ENCODE peak calls at places on chromosomes 4 and X, in nine cellular contexts. C is fibroblast of lung; R is CD4-positive, alpha-beta T cell; V is heart left ventricle; M is uterus; H is left ventricle myocardium inferior; W is heart right ventricle; B is left lung; G is kidney. U is an unnamed sample.

GRCh38 chr4:142615324-142615665 is 230.8 kb downstream of the INPP4B start:
- DNase-seq in C (peak), R (no peak), V (no peak), M (no peak), H (no peak), W (no peak), B (no peak), G (no peak), U (no peak)

GRCh38 chr4:68570122-68570507 is 6.0 kb downstream of the UGT2B17 start:
- DNase-seq in C (no peak), R (no peak), V (no peak), M (no peak), H (no peak), W (no peak), B (no peak), G (no peak), U (no peak)

GRCh38 chr4:120723986-120724385 is 198.5 kb downstream of the PRDM5 start:
- DNase-seq in C (peak), R (no peak), V (no peak), M (no peak), H (no peak), W (no peak), B (no peak), G (no peak), U (no peak)

GRCh38 chrX:133776072-133776471 is 209.3 kb downstream of the GPC3 start:
- DNase-seq in C (peak), R (peak), V (no peak), M (no peak), H (peak), W (no peak), B (no peak), G (no peak), U (no peak)

GRCh38 chr4:133711817-133712216 is 489.8 kb downstream of the PABPC4L start:
- DNase-seq in C (no peak), R (no peak), V (no peak), M (no peak), H (no peak), W (no peak), B (no peak), G (no peak), U (no peak)

GRCh38 chr4:146073517-146073916 is 102.0 kb upstream of the LSM6 start:
- DNase-seq in C (no peak), R (no peak), V (no peak), M (no peak), H (no peak), W (no peak), B (no peak), G (no peak), U (no peak)

GRCh38 chr4:20326977-20327376 is 75.3 kb downstream of the SLIT2 start:
- DNase-seq in C (peak), R (no peak), V (no peak), M (no peak), H (no peak), W (no peak), B (no peak), G (no peak), U (no peak)

GRCh38 chrX:123993326-123993725 is 31.8 kb downstream of the STAG2 start:
- DNase-seq in C (peak), R (no peak), V (no peak), M (no peak), H (no peak), W (no peak), B (no peak), G (no peak), U (no peak)

GRCh38 chr4:158760866-158761265 is 8.0 kb upstream of the FNIP2 start:
- DNase-seq in C (no peak), R (no peak), V (no peak), M (no peak), H (no peak), W (no peak), B (no peak), G (no peak), U (no peak)

GRCh38 chr4:8365951-8366350 is 74.6 kb downstream of the ACOX3 start:
- DNase-seq in C (no peak), R (no peak), V (no peak), M (no peak), H (no peak), W (no peak), B (no peak), G (peak), U (no peak)

GRCh38 chr4:25884040-25884788 is 21.4 kb upstream of the SEL1L3 start:
- DNase-seq in C (peak), R (no peak), V (no peak), M (no peak), H (no peak), W (no peak), B (no peak), G (no peak), U (no peak)

GRCh38 chrX:38172596-38172995 is 48.1 kb downstream of the SRPX start:
- DNase-seq in C (no peak), R (no peak), V (no peak), M (no peak), H (no peak), W (no peak), B (no peak), G (no peak), U (no peak)

GRCh38 chrX:11341274-11342256 is 48.4 kb downstream of the AMELX start:
- DNase-seq in C (peak), R (no peak), V (peak), M (peak), H (peak), W (peak), B (peak), G (peak), U (no peak)

GRCh38 chr4:95619525-95620443 is 71.0 kb upstream of the UNC5C start:
- DNase-seq in C (no peak), R (no peak), V (no peak), M (no peak), H (no peak), W (no peak), B (no peak), G (no peak), U (no peak)

GRCh38 chr4:145587088-145587487 is 32.1 kb upstream of the MMAA start:
- DNase-seq in C (no peak), R (no peak), V (no peak), M (no peak), H (no peak), W (no peak), B (no peak), G (no peak), U (no peak)

GRCh38 chr4:90486346-90486745 is 359.2 kb downstream of the CCSER1 start:
- DNase-seq in C (no peak), R (no peak), V (no peak), M (no peak), H (no peak), W (no peak), B (no peak), G (no peak), U (no peak)

GRCh38 chrX:124860736-124861135 is 458.9 kb upstream of the TEX13C start:
- DNase-seq in C (no peak), R (no peak), V (no peak), M (no peak), H (no peak), W (no peak), B (no peak), G (no peak), U (no peak)

GRCh38 chr4:11426716-11427115 is 2.0 kb downstream of the HS3ST1 start:
- DNase-seq in C (peak), R (no peak), V (no peak), M (no peak), H (no peak), W (no peak), B (no peak), G (no peak), U (no peak)
- H3K27ac ChIP-seq in C (no peak), R (no peak), V (no peak), M (peak), H (peak), W (no peak), B (no peak), G (no peak), U (no peak)

DNA sequence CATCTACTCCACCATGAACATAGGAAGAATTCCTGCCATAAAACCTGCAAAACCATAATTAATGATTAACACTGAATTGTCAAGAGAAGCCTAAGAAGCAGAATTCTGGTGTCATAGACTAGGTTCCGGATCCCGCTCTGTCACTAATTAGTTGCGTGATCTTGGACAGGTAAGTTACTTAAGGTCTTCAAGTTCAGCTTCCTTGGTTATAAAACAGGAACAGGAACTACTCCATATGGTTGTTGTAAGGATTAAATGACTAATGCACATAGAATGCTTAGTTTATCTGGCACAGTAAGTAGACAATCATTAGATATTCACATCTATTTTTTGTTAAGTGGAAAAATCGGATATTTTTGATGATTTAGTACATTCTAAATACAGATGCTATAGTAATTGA is 14.3 kb downstream of the G3BP2 start:
- DNase-seq in C (peak), R (no peak), V (no peak), M (no peak), H (no peak), W (no peak), B (no peak), G (no peak), U (no peak)
- H3K27ac ChIP-seq in C (no peak), R (no peak), V (no peak), M (no peak), H (no peak), W (no peak), B (no peak), G (no peak), U (no peak)

GRCh38 chrX:103338663-103339062 is 8.6 kb downstream of the TCEAL7 start:
- DNase-seq in C (no peak), R (no peak), V (no peak), M (no peak), H (no peak), W (no peak), B (no peak), G (no peak), U (no peak)
- H3K27ac ChIP-seq in C (no peak), R (no peak), V (no peak), M (no peak), H (no peak), W (no peak), B (no peak), G (no peak), U (peak)

DNA sequence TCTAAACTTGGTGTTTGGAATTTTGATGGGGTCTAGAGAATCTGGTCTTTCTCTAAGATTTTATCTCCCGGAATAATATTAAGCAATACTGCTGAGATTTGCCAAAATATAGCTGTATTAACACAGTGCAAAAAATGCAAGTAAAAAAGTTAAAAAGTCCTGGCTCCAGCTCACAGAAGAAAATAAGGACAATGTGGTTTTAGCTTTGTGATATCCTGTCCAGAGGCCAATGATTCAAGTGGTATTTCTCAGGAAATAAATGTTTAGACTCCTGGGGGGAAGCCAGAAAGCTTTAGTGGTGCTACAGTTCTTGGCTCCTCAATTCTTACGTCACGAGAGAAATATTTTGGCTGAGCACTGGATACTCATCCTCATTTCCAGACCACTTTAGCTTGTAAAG is 40.9 kb upstream of the IL13RA2 start:
- DNase-seq in C (peak), R (no peak), V (peak), M (no peak), H (no peak), W (peak), B (no peak), G (no peak), U (no peak)
- H3K27ac ChIP-seq in C (peak), R (no peak), V (peak), M (no peak), H (peak), W (peak), B (no peak), G (no peak), U (no peak)

GRCh38 chrX:154047266-154047665 is 27.6 kb upstream of the IRAK1 start:
- DNase-seq in C (no peak), R (no peak), V (no peak), M (no peak), H (no peak), W (no peak), B (no peak), G (no peak), U (no peak)
- H3K27ac ChIP-seq in C (peak), R (no peak), V (peak), M (peak), H (peak), W (peak), B (peak), G (no peak), U (no peak)

DNA sequence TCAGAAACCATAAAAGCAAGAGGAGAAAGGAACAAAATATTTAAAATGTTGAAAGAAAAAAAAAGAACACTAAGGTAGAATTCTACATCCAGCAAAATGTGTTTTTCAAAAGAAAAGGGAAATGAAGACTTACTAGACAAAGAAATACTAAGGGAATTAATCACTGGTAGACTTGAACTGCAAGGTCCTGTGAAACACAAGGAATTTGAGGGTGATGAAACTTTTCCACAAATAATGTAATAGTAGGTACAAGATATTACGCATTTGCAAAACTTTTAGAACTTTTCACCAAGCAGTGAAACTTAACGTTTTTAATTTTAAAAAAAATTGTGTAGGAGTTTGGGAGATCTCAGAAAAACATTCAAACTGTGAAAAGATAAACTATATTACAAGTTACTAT is 180.3 kb upstream of the MAGEB16 start:
- DNase-seq in C (no peak), R (no peak), V (no peak), M (no peak), H (no peak), W (no peak), B (no peak), G (no peak), U (no peak)
- H3K27ac ChIP-seq in C (no peak), R (no peak), V (no peak), M (no peak), H (no peak), W (no peak), B (no peak), G (no peak), U (no peak)

GRCh38 chr4:174460684-174461083 is 61.6 kb downstream of the HPGD start:
- DNase-seq in C (peak), R (no peak), V (no peak), M (no peak), H (no peak), W (no peak), B (no peak), G (no peak), U (no peak)

GRCh38 chr4:174467107-174467506 is 55.2 kb downstream of the HPGD start:
- DNase-seq in C (no peak), R (no peak), V (no peak), M (no peak), H (no peak), W (no peak), B (no peak), G (no peak), U (no peak)

GRCh38 chr4:174464949-174465348 is 57.3 kb downstream of the HPGD start:
- DNase-seq in C (no peak), R (no peak), V (no peak), M (no peak), H (no peak), W (no peak), B (no peak), G (no peak), U (no peak)

GRCh38 chr4:174457468-174457867 is 64.8 kb downstream of the HPGD start:
- DNase-seq in C (peak), R (no peak), V (no peak), M (no peak), H (no peak), W (no peak), B (no peak), G (no peak), U (no peak)

DNA sequence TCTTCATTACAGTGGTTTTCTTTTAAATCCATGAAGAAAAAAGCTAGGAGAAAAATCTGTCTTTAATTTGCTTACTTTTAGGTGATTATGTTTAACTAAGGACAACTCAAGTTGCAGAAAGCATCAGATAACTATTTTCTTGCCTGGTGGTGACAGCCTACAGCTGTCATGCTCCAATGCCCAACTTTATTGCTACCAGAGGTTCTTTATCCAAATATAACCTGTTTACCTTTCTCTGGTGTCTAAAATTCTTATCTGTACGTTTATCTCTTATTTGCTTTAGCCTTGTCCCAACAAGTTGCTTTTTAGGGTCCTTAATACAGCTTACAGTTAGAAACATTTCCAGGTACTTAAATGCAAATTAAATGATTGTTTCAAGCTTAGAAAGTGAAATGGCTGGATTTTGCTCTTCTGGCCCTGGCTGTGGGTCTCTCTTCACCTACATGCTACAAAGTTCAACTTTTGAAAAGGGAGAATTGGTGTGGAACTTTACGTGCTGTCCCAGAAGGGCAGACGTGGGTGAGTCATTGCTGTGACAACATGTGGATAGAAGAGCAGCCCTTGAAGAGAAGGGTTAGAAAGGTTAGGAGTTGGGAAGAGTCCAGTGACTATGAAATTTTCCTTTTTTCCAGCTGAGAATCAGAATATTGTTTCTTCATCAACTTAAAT is 60.7 kb downstream of the HPGD start:
- DNase-seq in C (peak), R (no peak), V (no peak), M (no peak), H (no peak), W (no peak), B (no peak), G (no peak), U (no peak)
- H3K27ac ChIP-seq in C (no peak), R (no peak), V (no peak), M (peak), H (no peak), W (no peak), B (no peak), G (no peak), U (no peak)

U was measured in caudate nucleus.